ENCODE peak calls at places on chromosomes 13 and 19, in ten cellular contexts. Q is heart left ventricle; K is endodermal cell; B is psoas muscle; O is CD8-positive, alpha-beta T cell; I is cardiac muscle cell; T is upper lobe of right lung; U is CD4-positive, alpha-beta memory T cell; N is GM23338; E is adrenal gland. J is an unnamed sample. For H3K27me3 and H3K4me1, the result is how much of the 10 kb centered on the place peaks cover.

GRCh38 chr13:61170791-61171330 is 244.8 kb downstream of the PCDH20 start:
- DNase-seq in N (no peak), I (no peak), K (no peak), E (no peak), U (no peak), O (no peak), B (no peak), Q (no peak), T (no peak), J (no peak)

GRCh38 chr13:102800145-102801041 is 1.5 kb downstream of the BIVM start:
- DNase-seq in E (peak), K (peak), T (peak), O (peak), I (peak), N (peak), B (peak), Q (peak), U (peak), J (peak)

GRCh38 chr13:32195713-32196112 is 119.5 kb downstream of the ZAR1L start:
- DNase-seq in O (no peak), K (no peak), B (no peak), T (no peak), I (no peak), E (no peak), Q (no peak), U (no peak), N (no peak), J (no peak)

GRCh38 chr19:28404462-28404861 is 808.5 kb downstream of the UQCRFS1 start:
- DNase-seq in U (no peak), B (no peak), T (no peak), N (no peak), I (no peak), O (no peak), K (no peak), Q (no peak), E (no peak), J (no peak)

GRCh38 chr13:110644892-110645521 is 29.7 kb downstream of the NAXD start:
- DNase-seq in T (peak), O (peak), Q (peak), B (peak), U (peak), K (peak), E (peak), I (peak), N (peak), J (peak)

GRCh38 chr19:11480927-11481776 is at the start of gene ELAVL3:
- DNase-seq in U (no peak), B (no peak), I (no peak), K (peak), T (no peak), Q (no peak), E (no peak), O (no peak), N (peak), J (no peak)

GRCh38 chr19:13079542-13079986 is 23.1 kb downstream of the LYL1 start:
- DNase-seq in K (peak), B (peak), O (no peak), Q (peak), I (no peak), N (no peak), E (no peak), U (no peak), T (peak), J (peak)

GRCh38 chr13:51520524-51520923 is 63.7 kb upstream of the WDFY2 start:
- DNase-seq in Q (no peak), T (no peak), E (no peak), K (no peak), N (no peak), B (no peak), U (no peak), O (no peak), I (no peak), J (no peak)

GRCh38 chr19:43777163-43777700 is 3.5 kb downstream of the KCNN4 start:
- DNase-seq in B (no peak), I (no peak), U (peak), Q (peak), O (peak), N (no peak), K (no peak), T (no peak), E (no peak), J (no peak)

GRCh38 chr19:41319500-41320184 is 9.7 kb downstream of the CCDC97 start:
- DNase-seq in K (peak), U (no peak), O (no peak), E (peak), I (no peak), B (no peak), T (no peak), Q (no peak), N (no peak), J (peak)

GRCh38 chr13:109700176-109700575 is 86.2 kb downstream of the IRS2 start:
- DNase-seq in O (no peak), I (peak), Q (peak), U (no peak), K (peak), E (peak), T (peak), B (peak), N (no peak), J (peak)

GRCh38 chr13:59088716-59089115 is 1075.0 kb downstream of the DIAPH3 start:
- DNase-seq in I (no peak), N (no peak), T (no peak), Q (no peak), E (no peak), K (no peak), U (no peak), B (no peak), O (no peak), J (no peak)

GRCh38 chr19:2360876-2361232 is 789 bp downstream of the TMPRSS9 start:
- DNase-seq in B (no peak), E (no peak), N (no peak), K (no peak), U (no peak), T (no peak), Q (no peak), O (no peak), I (no peak), J (no peak)

DNA sequence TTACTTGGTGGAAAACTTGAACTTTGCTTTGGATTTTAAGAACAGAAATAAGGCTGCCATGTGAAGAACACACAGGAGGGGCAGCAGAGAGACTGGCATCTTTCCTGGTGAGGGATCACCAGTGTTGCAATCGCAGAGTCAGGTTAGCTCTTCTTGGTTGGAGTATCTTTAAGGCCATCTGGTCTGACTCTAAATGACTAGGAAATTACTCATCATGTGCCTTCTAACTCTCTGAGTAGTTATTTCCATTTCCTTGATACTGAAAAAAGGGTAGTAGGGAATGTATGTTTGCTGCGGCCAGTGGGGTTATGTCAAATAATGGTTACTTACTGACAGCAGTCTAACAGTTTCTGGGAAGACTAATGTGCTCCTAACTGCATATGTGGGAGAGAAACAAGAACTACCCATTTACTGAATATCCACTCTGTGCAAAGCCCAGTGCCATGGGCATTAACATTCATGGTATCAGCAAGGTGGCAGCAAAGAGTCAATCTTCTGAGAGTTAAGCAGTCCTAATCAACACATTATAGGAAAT is 122.1 kb downstream of the COG6 start:
- DNase-seq in N (peak), I (no peak), B (no peak), O (no peak), T (no peak), E (peak), Q (no peak), K (peak), U (peak), J (no peak)
- H3K27ac ChIP-seq in N (no peak), I (no peak), B (no peak), O (no peak), T (no peak), E (no peak), Q (no peak), K (no peak), U (no peak), J (no peak)

GRCh38 chr13:23985060-23985459 is 87.8 kb upstream of the C1QTNF9B start:
- DNase-seq in B (no peak), Q (no peak), I (no peak), T (no peak), O (no peak), U (no peak), K (no peak), N (no peak), E (no peak), J (no peak)
- H3K27me3 ChIP-seq in B (under half), Q (under half), I (under half), T (under half), O (under half), U (under half), K (under half), N (under half), E (under half), J (under half)

GRCh38 chr13:28528388-28528787 is 33.5 kb upstream of the FLT1 start:
- DNase-seq in N (no peak), T (no peak), U (no peak), E (no peak), O (no peak), K (no peak), B (no peak), Q (no peak), I (no peak), J (no peak)
- H3K4me1 ChIP-seq in N (under half), T (under half), U (under half), E (under half), O (under half), K (under half), B (under half), Q (under half), I (under half), J (under half)

GRCh38 chr19:48698046-48698445 is 2.3 kb downstream of the FUT2 start:
- DNase-seq in U (no peak), O (no peak), N (no peak), E (no peak), Q (no peak), I (no peak), T (no peak), B (no peak), K (no peak), J (no peak)

GRCh38 chr19:48695743-48696352 is at the start of gene FUT2:
- DNase-seq in I (no peak), U (no peak), N (peak), T (no peak), O (no peak), K (peak), Q (no peak), E (no peak), B (no peak), J (no peak)

GRCh38 chr19:48696353-48697010 is 711 bp downstream of the FUT2 start:
- DNase-seq in T (no peak), E (no peak), I (no peak), Q (no peak), B (no peak), K (peak), U (no peak), O (peak), N (peak), J (no peak)
- H3K27ac ChIP-seq in T (peak), E (no peak), I (no peak), Q (no peak), B (no peak), K (no peak), U (no peak), O (no peak), N (peak), J (peak)

GRCh38 chr19:54336893-54337857 is 1.8 kb downstream of the LILRA4 start:
- DNase-seq in E (no peak), I (no peak), U (no peak), O (no peak), N (no peak), B (no peak), T (peak), Q (no peak), K (no peak), J (no peak)
- H3K27me3 ChIP-seq in E (under half), I (under half), U (under half), O (under half), N (under half), B (under half), T (under half), Q (under half), K (under half), J (under half)

GRCh38 chr13:36918246-36919060 is 1.6 kb downstream of the SMAD9 start:
- DNase-seq in T (no peak), I (peak), O (no peak), N (peak), B (no peak), U (no peak), E (no peak), K (no peak), Q (no peak), J (no peak)

GRCh38 chr13:36919833-36920611 is at the start of gene SMAD9:
- DNase-seq in E (peak), K (peak), T (peak), N (peak), Q (peak), U (no peak), O (no peak), I (peak), B (peak), J (peak)

GRCh38 chr13:36919206-36919832 is 719 bp downstream of the SMAD9 start:
- DNase-seq in Q (peak), E (no peak), N (peak), U (no peak), B (peak), T (peak), I (peak), K (peak), O (no peak), J (peak)

GRCh38 chr13:36921902-36922301 is 1.9 kb upstream of the SMAD9 start:
- DNase-seq in B (no peak), E (no peak), K (no peak), T (no peak), O (no peak), I (no peak), Q (no peak), N (no peak), U (no peak), J (no peak)

DNA sequence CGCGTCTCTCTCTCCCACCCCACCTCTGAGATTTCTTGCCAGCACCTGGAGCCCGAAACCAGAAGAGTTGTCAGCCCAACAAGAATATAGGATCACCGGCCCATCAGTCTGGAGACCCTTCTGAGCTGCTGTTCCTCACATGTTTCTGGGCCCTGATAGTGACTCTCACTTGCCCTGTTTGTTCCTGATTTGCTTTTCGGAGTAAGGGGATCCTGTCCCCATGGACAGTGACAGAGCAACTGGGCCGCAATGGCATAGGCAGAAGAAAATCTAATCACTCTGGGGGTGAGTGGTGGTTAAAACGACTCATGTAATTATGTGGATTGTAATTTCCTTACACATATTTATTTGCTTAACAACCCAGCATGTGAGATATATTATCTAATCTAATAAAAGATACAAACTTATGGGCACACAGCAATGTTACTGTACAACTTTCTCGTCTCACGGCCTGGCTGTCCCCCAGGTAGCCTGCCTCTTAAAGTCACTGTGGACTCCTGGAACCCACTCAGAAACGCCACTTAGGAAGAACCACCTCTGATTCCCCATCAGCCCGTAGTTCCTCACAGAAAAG is 661 bp upstream of the SMAD9 start:
- DNase-seq in U (no peak), T (no peak), N (peak), E (no peak), Q (no peak), I (peak), B (no peak), K (no peak), O (no peak), J (no peak)
- H3K4me1 ChIP-seq in U (under half), T (under half), N (under half), E (under half), Q (under half), I (under half), B (under half), K (under half), O (under half), J (under half)

GRCh38 chr13:69912576-69913074 is 195.0 kb upstream of the ATXN8OS start:
- DNase-seq in B (no peak), O (no peak), I (peak), E (no peak), K (peak), T (no peak), U (no peak), N (no peak), Q (no peak), J (no peak)
- H3K27ac ChIP-seq in B (no peak), O (no peak), I (peak), E (no peak), K (no peak), T (no peak), U (no peak), N (no peak), Q (no peak), J (no peak)

GRCh38 chr19:7730286-7731217 is 1.4 kb downstream of the CLEC4G start:
- DNase-seq in N (peak), B (no peak), T (no peak), O (no peak), I (no peak), U (no peak), K (peak), E (no peak), Q (no peak), J (no peak)

GRCh38 chr19:7731218-7731595 is 703 bp downstream of the CLEC4G start:
- DNase-seq in U (no peak), K (no peak), B (no peak), O (no peak), E (no peak), Q (no peak), I (no peak), N (no peak), T (no peak), J (no peak)

GRCh38 chr19:7731615-7732014 is 295 bp downstream of the CLEC4G start:
- DNase-seq in E (no peak), Q (no peak), N (no peak), K (no peak), I (no peak), O (no peak), U (no peak), B (no peak), T (no peak), J (no peak)

GRCh38 chr19:7729831-7730285 is 2.1 kb downstream of the CLEC4G start:
- DNase-seq in I (no peak), T (no peak), K (peak), E (no peak), B (no peak), N (peak), Q (no peak), O (no peak), U (no peak), J (no peak)

GRCh38 chr19:7729211-7729610 is 2.7 kb downstream of the CLEC4G start:
- DNase-seq in I (no peak), N (peak), E (no peak), Q (no peak), B (no peak), U (no peak), K (peak), T (no peak), O (no peak), J (no peak)
- H3K27me3 ChIP-seq in I (half or more), N (half or more), E (under half), Q (half or more), B (half or more), U (under half), K (half or more), T (under half), O (under half), J (under half)

J was measured in lower lobe of right lung.